ENCODE peak calls at places on chromosomes 3 and 15, in six cellular contexts. Z, M, A, C, B and T are unnamed samples. For H3K9me3, the result is how much of the 10 kb centered on the place peaks cover.

GRCh38 chr15:40600956-40601355 is 6.9 kb downstream of the KNL1 start:
- DNase-seq in Z (no peak), M (no peak), A (no peak), C (no peak), B (no peak), T (no peak)

GRCh38 chr15:74203914-74204431 is 1.4 kb upstream of the STRA6 start:
- DNase-seq in Z (no peak), M (peak), A (no peak), C (no peak), B (peak), T (no peak)

GRCh38 chr3:103924544-103924943 is 1442.2 kb upstream of the ALCAM start:
- DNase-seq in Z (no peak), M (no peak), A (no peak), C (no peak), B (no peak), T (no peak)

GRCh38 chr3:52854013-52854412 is 19.2 kb upstream of the MUSTN1 start:
- DNase-seq in Z (no peak), M (no peak), A (no peak), C (no peak), B (no peak), T (no peak)

GRCh38 chr3:18207232-18207631 is 217.9 kb downstream of the SATB1 start:
- DNase-seq in Z (no peak), M (no peak), A (no peak), C (no peak), B (no peak), T (peak)

GRCh38 chr15:80659375-80659774 is 35.7 kb upstream of the ABHD17C start:
- DNase-seq in Z (no peak), M (no peak), A (no peak), C (no peak), B (no peak), T (no peak)

GRCh38 chr3:112043621-112044201 is 9.2 kb downstream of the TMPRSS7 start:
- DNase-seq in Z (peak), M (no peak), A (peak), C (peak), B (peak), T (peak)

GRCh38 chr15:31503256-31503655 is 176.6 kb downstream of the KLF13 start:
- DNase-seq in Z (no peak), M (no peak), A (no peak), C (no peak), B (no peak), T (no peak)

GRCh38 chr3:12198301-12198700 is 39.6 kb upstream of the TIMP4 start:
- DNase-seq in Z (no peak), M (no peak), A (no peak), C (no peak), B (no peak), T (no peak)

GRCh38 chr15:100998630-100999029 is 79.5 kb downstream of the LRRK1 start:
- DNase-seq in Z (no peak), M (no peak), A (no peak), C (no peak), B (no peak), T (no peak)

GRCh38 chr3:4834403-4834866 is 144.8 kb upstream of the BHLHE40 start:
- DNase-seq in Z (no peak), M (no peak), A (no peak), C (no peak), B (no peak), T (peak)

GRCh38 chr3:116000315-116000714 is 377.0 kb downstream of the GAP43 start:
- DNase-seq in Z (no peak), M (no peak), A (peak), C (peak), B (peak), T (no peak)

GRCh38 chr15:45113380-45113990 is 487 bp downstream of the DUOX2 start:
- DNase-seq in Z (no peak), M (no peak), A (no peak), C (no peak), B (peak), T (no peak)

GRCh38 chr3:34683851-34684250 is 885.4 kb downstream of the PDCD6IP start:
- DNase-seq in Z (peak), M (peak), A (peak), C (no peak), B (peak), T (no peak)

GRCh38 chr15:51758645-51759044 is 7.2 kb downstream of the TMOD2 start:
- DNase-seq in Z (no peak), M (no peak), A (no peak), C (no peak), B (no peak), T (no peak)

GRCh38 chr15:100913961-100914360 is 5.2 kb upstream of the LRRK1 start:
- DNase-seq in Z (no peak), M (no peak), A (no peak), C (no peak), B (peak), T (no peak)

GRCh38 chr3:156507285-156507684 is 47.6 kb downstream of the SSR3 start:
- DNase-seq in Z (no peak), M (no peak), A (no peak), C (no peak), B (peak), T (no peak)

DNA sequence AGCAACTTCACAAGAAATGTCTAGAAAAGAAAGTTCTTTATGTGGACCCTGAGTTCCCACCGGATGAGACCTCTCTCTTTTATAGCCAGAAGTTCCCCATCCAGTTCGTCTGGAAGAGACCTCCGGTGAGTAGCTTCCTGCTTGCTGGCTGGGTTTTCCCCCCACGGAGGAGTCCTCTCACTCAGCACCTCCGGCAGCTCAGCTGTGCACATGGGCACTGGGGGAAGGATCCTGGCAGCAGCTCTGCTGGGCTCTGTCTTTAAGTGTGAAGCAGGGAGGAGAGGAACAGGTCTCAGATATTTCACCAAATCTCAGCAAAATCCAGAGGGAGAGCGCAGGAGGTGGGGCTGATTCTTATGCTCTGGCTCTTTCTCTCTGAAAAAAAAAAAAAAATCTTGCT is 689 bp downstream of the CAPN3 start:
- DNase-seq in Z (no peak), M (no peak), A (no peak), C (no peak), B (no peak), T (no peak)
- H3K4me3 ChIP-seq in Z (no peak), M (no peak), A (no peak), C (no peak), B (no peak), T (no peak)

DNA sequence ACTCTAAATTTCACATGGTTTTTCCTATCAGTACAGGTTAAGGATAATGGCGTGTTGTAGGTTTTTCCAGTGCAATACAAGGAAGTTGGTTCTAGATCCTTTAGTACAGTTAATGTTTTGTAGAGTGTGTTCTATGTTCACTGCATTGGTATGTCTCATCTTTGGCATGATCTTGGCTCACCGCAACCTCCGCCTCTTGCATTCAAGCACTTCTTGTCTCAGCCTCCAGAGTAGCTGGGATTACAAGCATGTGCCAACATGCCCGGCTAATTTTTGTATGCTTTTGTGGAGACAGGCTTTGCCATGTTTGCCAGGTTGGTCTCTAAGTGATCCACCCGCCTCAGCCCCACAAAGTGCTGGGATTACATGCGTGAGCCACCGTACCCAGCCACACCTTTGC is 30.4 kb downstream of the SNRPN start:
- DNase-seq in Z (no peak), M (no peak), A (no peak), C (no peak), B (no peak), T (no peak)
- H3K9me3 ChIP-seq in Z (under half), M (half or more), A (under half), C (under half), B (under half), T (half or more)

DNA sequence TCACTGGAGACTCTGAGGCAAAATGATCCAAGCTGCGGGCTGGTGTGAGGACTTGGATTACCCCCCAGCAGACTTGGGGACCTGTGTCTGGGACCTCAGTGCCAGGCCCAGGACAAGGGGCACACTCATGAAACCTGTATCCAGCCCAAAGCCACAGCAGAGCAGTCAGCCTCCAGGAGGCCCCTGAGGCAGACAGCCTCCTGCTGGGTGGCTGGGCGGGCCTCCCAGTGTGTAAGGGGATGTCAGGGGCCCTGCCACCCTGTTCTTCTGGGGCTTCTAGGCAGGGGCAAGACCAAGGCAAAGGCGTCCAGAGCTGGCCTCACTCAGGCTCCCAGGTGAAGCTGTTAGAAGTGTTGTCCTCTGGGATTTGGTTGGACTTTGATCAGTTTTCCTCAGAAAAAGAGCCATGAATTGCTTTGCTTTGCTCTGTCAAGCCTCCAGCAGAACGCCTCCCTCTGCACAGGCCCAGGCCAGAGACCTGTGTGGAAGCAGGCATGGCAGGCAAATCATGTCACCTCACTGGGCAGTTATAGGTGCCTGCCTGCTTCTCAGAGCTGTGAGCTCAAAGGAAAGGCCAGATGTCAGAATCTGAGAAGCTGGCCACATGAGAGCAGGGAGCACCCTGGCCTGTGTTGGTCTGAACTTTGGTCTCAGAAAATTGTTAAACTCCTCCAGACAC is 77.4 kb downstream of the SMAD6 start:
- DNase-seq in Z (no peak), M (no peak), A (no peak), C (no peak), B (peak), T (no peak)
- H3K27ac ChIP-seq in Z (no peak), M (no peak), A (peak), C (peak), B (peak), T (no peak)

GRCh38 chr3:11080492-11080891 is 73.8 kb upstream of the HRH1 start:
- DNase-seq in Z (no peak), M (no peak), A (peak), C (peak), B (no peak), T (no peak)

GRCh38 chr3:11085078-11085840 is 69.0 kb upstream of the HRH1 start:
- DNase-seq in Z (no peak), M (no peak), A (no peak), C (no peak), B (no peak), T (no peak)

GRCh38 chr3:11078826-11079520 is 75.3 kb upstream of the HRH1 start:
- DNase-seq in Z (no peak), M (no peak), A (no peak), C (no peak), B (no peak), T (no peak)

GRCh38 chr3:11088066-11088465 is 66.2 kb upstream of the HRH1 start:
- DNase-seq in Z (no peak), M (no peak), A (no peak), C (no peak), B (no peak), T (no peak)

GRCh38 chr3:11084098-11084497 is 70.2 kb upstream of the HRH1 start:
- DNase-seq in Z (no peak), M (no peak), A (no peak), C (no peak), B (no peak), T (no peak)
- H3K4me3 ChIP-seq in Z (no peak), M (no peak), A (no peak), C (no peak), B (no peak), T (no peak)